ENCODE peak calls at places on chromosomes 3 and 15, in four cellular contexts. T, K, S and W are unnamed samples.

GRCh38 chr3:8713901-8714759 is 19.5 kb upstream of the CAV3 start:
- DNase-seq in S (no peak), T (no peak), K (peak), W (no peak)

GRCh38 chr15:76328962-76329361 is 7.6 kb upstream of the ISL2 start:
- DNase-seq in T (no peak), S (peak), K (peak), W (no peak)

GRCh38 chr3:43649365-43649968 is 27.7 kb upstream of the ANO10 start:
- DNase-seq in K (no peak), S (no peak), T (no peak), W (no peak)

GRCh38 chr15:80309769-80310384 is 57.9 kb upstream of the CTXND1 start:
- DNase-seq in K (peak), S (peak), T (no peak), W (no peak)

GRCh38 chr15:51965691-51966090 is 5.9 kb downstream of the LEO1 start:
- DNase-seq in K (no peak), S (no peak), T (no peak), W (no peak)

GRCh38 chr3:183253364-183253960 is 409 bp downstream of the B3GNT5 start:
- DNase-seq in S (peak), T (peak), K (peak), W (no peak)

GRCh38 chr3:107117156-107117555 is 260.1 kb upstream of the CCDC54 start:
- DNase-seq in T (no peak), S (no peak), K (no peak), W (no peak)

GRCh38 chr15:69971771-69972170 is 125.9 kb downstream of the TLE3 start:
- DNase-seq in T (no peak), K (no peak), S (no peak), W (no peak)

GRCh38 chr3:171940250-171940649 is 97.1 kb downstream of the TMEM212 start:
- DNase-seq in T (no peak), S (no peak), K (no peak), W (no peak)

GRCh38 chr3:109952924-109953323 is 615.6 kb upstream of the DPPA4 start:
- DNase-seq in T (no peak), S (no peak), K (no peak), W (no peak)

GRCh38 chr15:91553455-91553854 is 300.1 kb upstream of the SLCO3A1 start:
- DNase-seq in S (no peak), K (no peak), T (no peak), W (no peak)

GRCh38 chr3:41508063-41508696 is 308.9 kb downstream of the CTNNB1 start:
- DNase-seq in K (no peak), T (no peak), S (peak), W (no peak)

GRCh38 chr3:9717563-9717962 is 13.9 kb downstream of the CPNE9 start:
- DNase-seq in S (no peak), K (no peak), T (no peak), W (no peak)

GRCh38 chr15:60933914-60934885 is 294.9 kb downstream of the RORA start:
- DNase-seq in K (no peak), T (no peak), S (no peak), W (peak)

GRCh38 chr3:104588442-104588841 is 778.3 kb upstream of the ALCAM start:
- DNase-seq in T (no peak), S (peak), K (no peak), W (no peak)

GRCh38 chr3:128313181-128313725 is 153.4 kb downstream of the DNAJB8 start:
- DNase-seq in K (no peak), T (peak), S (no peak), W (no peak)

GRCh38 chr3:160402249-160403027 is 3.0 kb downstream of the SMC4 start:
- DNase-seq in S (peak), K (no peak), T (no peak), W (no peak)

GRCh38 chr3:172094621-172095557 is 55.5 kb downstream of the FNDC3B start:
- DNase-seq in S (peak), T (no peak), K (peak), W (no peak)